ENCODE peak calls at places on chromosomes 4 and X, in seven cellular contexts. T, O, X, P, U, I and M are unnamed samples.

GRCh38 chr4:149409186-149410056 is 406.2 kb downstream of the IQCM start:
- DNase-seq in T (peak), O (no peak), X (no peak), P (no peak), U (no peak), I (peak), M (no peak)

GRCh38 chrX:139932077-139932900 is 564 bp downstream of the ATP11C start:
- DNase-seq in T (peak), O (peak), X (no peak), P (peak), U (no peak), I (peak), M (no peak)

GRCh38 chr4:2251073-2251794 is 9.3 kb upstream of the HAUS3 start:
- DNase-seq in T (no peak), O (no peak), X (no peak), P (peak), U (peak), I (no peak), M (no peak)

GRCh38 chr4:156732634-156733033 is 239.0 kb downstream of the PDGFC start:
- DNase-seq in T (no peak), O (no peak), X (no peak), P (no peak), U (no peak), I (no peak), M (no peak)

GRCh38 chr4:8727131-8727530 is 134.6 kb downstream of the CPZ start:
- DNase-seq in T (no peak), O (no peak), X (no peak), P (peak), U (no peak), I (no peak), M (no peak)

GRCh38 chrX:21166302-21166982 is 207.8 kb upstream of the CNKSR2 start:
- DNase-seq in T (peak), O (no peak), X (no peak), P (no peak), U (no peak), I (peak), M (no peak)

GRCh38 chrX:13120017-13120416 is 75.6 kb upstream of the FAM9C start:
- DNase-seq in T (peak), O (no peak), X (no peak), P (no peak), U (no peak), I (no peak), M (no peak)

GRCh38 chr4:157265281-157265680 is 44.8 kb downstream of the GRIA2 start:
- DNase-seq in T (peak), O (no peak), X (peak), P (no peak), U (no peak), I (no peak), M (no peak)

GRCh38 chr4:2944882-2945526 is 18.2 kb downstream of the NOP14 start:
- DNase-seq in T (no peak), O (no peak), X (no peak), P (no peak), U (no peak), I (no peak), M (no peak)

GRCh38 chr4:67393699-67394281 is 151.5 kb downstream of the CENPC start:
- DNase-seq in T (peak), O (no peak), X (peak), P (no peak), U (no peak), I (peak), M (no peak)

GRCh38 chrX:134547047-134547679 is 87.2 kb downstream of the HPRT1 start:
- DNase-seq in T (no peak), O (no peak), X (no peak), P (no peak), U (no peak), I (no peak), M (no peak)

GRCh38 chrX:79369871-79370270 is 2.7 kb upstream of the ITM2A start:
- DNase-seq in T (no peak), O (no peak), X (no peak), P (no peak), U (no peak), I (no peak), M (no peak)

GRCh38 chrX:108268434-108269080 is 169.7 kb downstream of the COL4A6 start:
- DNase-seq in T (peak), O (no peak), X (no peak), P (no peak), U (no peak), I (no peak), M (no peak)

GRCh38 chrX:121782976-121783375 is 735.6 kb downstream of the GLUD2 start:
- DNase-seq in T (no peak), O (no peak), X (no peak), P (no peak), U (no peak), I (no peak), M (no peak)

GRCh38 chr4:55395218-55395528 is 584 bp upstream of the TMEM165 start:
- DNase-seq in T (no peak), O (no peak), X (no peak), P (no peak), U (no peak), I (no peak), M (no peak)

GRCh38 chr4:26719954-26720552 is 136.2 kb downstream of the TBC1D19 start:
- DNase-seq in T (peak), O (no peak), X (peak), P (no peak), U (no peak), I (peak), M (no peak)

GRCh38 chr4:99630857-99631256 is 26.8 kb downstream of the C4orf54 start:
- DNase-seq in T (no peak), O (no peak), X (no peak), P (no peak), U (no peak), I (no peak), M (no peak)

GRCh38 chrX:135625995-135626394 is 87.4 kb upstream of the CT45A1 start:
- DNase-seq in T (peak), O (no peak), X (no peak), P (no peak), U (no peak), I (peak), M (no peak)

GRCh38 chr4:112645541-112646329 is 8.8 kb downstream of the LARP7 start:
- DNase-seq in T (no peak), O (no peak), X (no peak), P (no peak), U (no peak), I (no peak), M (no peak)

GRCh38 chr4:180190382-180190781 is 2052.8 kb upstream of the TENM3 start:
- DNase-seq in T (no peak), O (no peak), X (no peak), P (no peak), U (no peak), I (no peak), M (no peak)

GRCh38 chr4:120008075-120008474 is 58.6 kb downstream of the MAD2L1 start:
- DNase-seq in T (no peak), O (no peak), X (no peak), P (no peak), U (no peak), I (no peak), M (no peak)

GRCh38 chr4:83011779-83012630 is 1.4 kb upstream of the LIN54 start:
- DNase-seq in T (peak), O (no peak), X (no peak), P (peak), U (no peak), I (no peak), M (peak)